ENCODE peak calls at places on chromosomes 16 and 17, in nine cellular contexts. M is NCI-H1048, F is brain pericyte, X is A549, T is NCI-H1092, H is EH, O is AG10803, N is fibroblast of mammary gland, P is EL. Q is an unnamed sample.

GRCh38 chr16:23434380-23434779 is 18.6 kb downstream of the COG7 start:
- DNase-seq in M (no peak), F (peak), X (peak), T (peak), H (peak), O (peak), N (peak), P (peak), Q (no peak)

GRCh38 chr17:63029520-63029919 is 63.5 kb downstream of the TANC2 start:
- DNase-seq in M (no peak), F (no peak), X (peak), T (no peak), H (peak), O (peak), N (peak), P (peak), Q (no peak)

GRCh38 chr16:65343556-65343955 is 221.7 kb upstream of the CDH11 start:
- DNase-seq in M (no peak), F (no peak), X (no peak), T (no peak), H (no peak), O (no peak), N (no peak), P (no peak), Q (no peak)

GRCh38 chr16:12305847-12306246 is 329.3 kb downstream of the SNX29 start:
- DNase-seq in M (no peak), F (no peak), X (no peak), T (no peak), H (no peak), O (no peak), N (no peak), P (no peak), Q (no peak)

GRCh38 chr16:46859719-46860152 is 24.4 kb upstream of the GPT2 start:
- DNase-seq in M (no peak), F (no peak), X (peak), T (no peak), H (peak), O (peak), N (peak), P (peak), Q (peak)

GRCh38 chr17:79630821-79631639 is 20.2 kb upstream of the RBFOX3 start:
- DNase-seq in M (no peak), F (no peak), X (no peak), T (no peak), H (no peak), O (no peak), N (no peak), P (no peak), Q (no peak)

GRCh38 chr16:3673676-3674377 is 19.3 kb downstream of the DNASE1 start:
- DNase-seq in M (no peak), F (no peak), X (no peak), T (no peak), H (no peak), O (no peak), N (no peak), P (no peak), Q (no peak)

GRCh38 chr16:49800441-49800840 is 55.5 kb downstream of the ZNF423 start:
- DNase-seq in M (no peak), F (no peak), X (no peak), T (no peak), H (no peak), O (no peak), N (no peak), P (no peak), Q (no peak)

GRCh38 chr17:49557204-49558024 is 18.3 kb upstream of the NXPH3 start:
- DNase-seq in M (no peak), F (no peak), X (peak), T (peak), H (peak), O (peak), N (peak), P (peak), Q (no peak)

GRCh38 chr17:36889955-36890354 is 47.3 kb upstream of the LHX1 start:
- DNase-seq in M (no peak), F (no peak), X (no peak), T (no peak), H (no peak), O (no peak), N (no peak), P (no peak), Q (no peak)

GRCh38 chr16:13307255-13307654 is 405.9 kb downstream of the SHISA9 start:
- DNase-seq in M (no peak), F (no peak), X (no peak), T (no peak), H (peak), O (peak), N (peak), P (peak), Q (peak)

GRCh38 chr16:73095142-73095791 is 47.3 kb upstream of the ZFHX3 start:
- DNase-seq in M (no peak), F (no peak), X (peak), T (no peak), H (no peak), O (no peak), N (no peak), P (no peak), Q (no peak)

GRCh38 chr17:6079155-6079554 is 9.0 kb downstream of the WSCD1 start:
- DNase-seq in M (no peak), F (no peak), X (no peak), T (no peak), H (no peak), O (no peak), N (no peak), P (no peak), Q (no peak)

GRCh38 chr16:82936941-82937551 is 310.3 kb downstream of the CDH13 start:
- DNase-seq in M (no peak), F (peak), X (no peak), T (no peak), H (peak), O (peak), N (peak), P (peak), Q (no peak)

Q was measured in 8988T.